ENCODE peak calls at places on chromosome 17, in four cellular contexts. T is HAP-1, C is breast epithelium, Z is stomach. D is an unnamed sample.
A peak's percentile ranks its signal among the peaks of the same experiment; 100 is the strongest.

GRCh38 chr17:2883544-2884203 is 87.4 kb downstream of the RAP1GAP2 start:
- DNase-seq in T (peak; percentile 63), C (no peak), Z (no peak), D (no peak)

GRCh38 chr17:27608330-27609230 is 22.4 kb upstream of the LGALS9 start:
- DNase-seq in Z (no peak), C (no peak), T (no peak), D (no peak)

GRCh38 chr17:4566785-4567184 is 6.4 kb upstream of the GGT6 start:
- DNase-seq in Z (peak; percentile 63), T (peak; percentile 84), C (no peak), D (no peak)

GRCh38 chr17:44105941-44106340 is 17.5 kb downstream of the HDAC5 start:
- DNase-seq in C (no peak), T (no peak), Z (no peak), D (no peak)

GRCh38 chr17:44187131-44187899 is 543 bp downstream of the TMUB2 start:
- DNase-seq in T (no peak), Z (no peak), C (no peak), D (no peak)

GRCh38 chr17:8345951-8346665 is 6.5 kb downstream of the ODF4 start:
- DNase-seq in T (no peak), Z (peak; percentile 59), C (no peak), D (no peak)

GRCh38 chr17:31834448-31834847 is 24.6 kb downstream of the COPRS start:
- DNase-seq in Z (no peak), C (no peak), T (no peak), D (peak; percentile 15)

GRCh38 chr17:67328026-67328425 is 38.4 kb downstream of the PSMD12 start:
- DNase-seq in T (no peak), C (no peak), Z (no peak), D (no peak)

GRCh38 chr17:63881935-63882601 is at the start of gene GH2:
- DNase-seq in Z (peak; percentile 55), C (no peak), T (peak; percentile 78), D (no peak)

GRCh38 chr17:82096709-82097186 is 1.3 kb downstream of the FASN start:
- DNase-seq in T (peak; percentile 12), Z (no peak), C (no peak), D (no peak)

GRCh38 chr17:66091440-66092080 is 100.4 kb downstream of the CEP112 start:
- DNase-seq in C (no peak), T (no peak), Z (no peak), D (no peak)

GRCh38 chr17:83065660-83066542 is 13.5 kb upstream of the METRNL start:
- DNase-seq in Z (peak; percentile 22), C (peak; percentile 39), T (peak; percentile 4), D (no peak)

GRCh38 chr17:76124582-76125390 is 16.3 kb downstream of the FOXJ1 start:
- DNase-seq in T (peak; percentile 53), Z (no peak), C (no peak), D (no peak)

DNA sequence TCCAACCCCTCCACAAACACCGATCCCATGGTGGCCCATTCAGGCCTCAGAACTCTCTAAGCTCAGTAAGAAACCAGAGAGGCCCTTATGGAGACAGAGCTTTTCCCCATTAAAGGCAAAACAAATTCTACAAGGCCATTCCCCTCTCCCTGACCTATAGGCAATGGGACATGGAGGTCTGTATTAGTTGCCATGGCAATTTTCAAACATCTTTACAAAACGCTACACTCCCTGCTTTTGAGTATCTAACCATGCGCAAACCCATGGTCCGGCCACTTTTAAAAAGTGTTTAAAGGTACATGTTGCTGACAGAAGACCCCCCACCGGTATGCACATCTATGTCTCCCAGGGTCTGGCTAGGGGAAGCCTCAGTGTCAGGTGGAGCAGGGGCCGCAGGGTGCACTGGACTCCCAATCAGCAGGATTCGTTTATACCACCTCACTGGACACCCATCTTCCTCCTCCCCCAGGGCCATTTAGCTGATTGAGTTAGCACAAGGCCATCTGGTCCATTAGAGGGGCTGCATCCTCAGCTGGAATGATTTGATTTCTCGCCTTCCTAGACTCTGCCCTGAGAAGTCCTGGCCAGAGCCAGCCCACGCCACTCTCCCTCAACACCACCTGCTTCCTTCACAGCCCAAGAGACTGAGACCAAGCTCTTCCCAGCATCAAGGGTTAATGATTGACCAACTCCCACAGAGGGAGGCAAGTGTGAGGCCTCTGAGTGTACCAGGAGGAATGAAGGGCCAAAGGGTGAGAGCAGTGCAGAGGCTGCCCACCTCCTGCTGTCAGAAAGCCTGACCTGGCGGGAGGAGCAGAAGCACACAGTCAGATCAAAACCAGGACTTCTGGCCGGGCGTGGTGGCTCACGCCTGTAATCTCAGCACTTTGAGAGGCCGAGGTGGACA is 10.9 kb downstream of the ACLY start:
- DNase-seq in T (no peak), C (no peak), Z (no peak), D (no peak)
- H3K36me3 ChIP-seq in T (peaks cover 93% of the 10 kb centered on the region), C (peaks cover 10% of the 10 kb centered on the region), Z (peaks cover 100% of the 10 kb centered on the region), D (peaks cover 64% of the 10 kb centered on the region)

GRCh38 chr17:78357687-78358537 is 2.0 kb downstream of the SOCS3 start:
- DNase-seq in C (no peak), T (no peak), Z (no peak), D (no peak)

GRCh38 chr17:78355045-78355641 is 4.7 kb downstream of the SOCS3 start:
- DNase-seq in Z (no peak), C (no peak), T (no peak), D (no peak)

GRCh38 chr17:78356163-78356713 is 3.6 kb downstream of the SOCS3 start:
- DNase-seq in Z (peak; percentile 54), C (no peak), T (peak; percentile 31), D (peak; percentile 82)

GRCh38 chr17:78357177-78357586 is 2.7 kb downstream of the SOCS3 start:
- DNase-seq in T (no peak), C (no peak), Z (no peak), D (no peak)

GRCh38 chr17:78355701-78356100 is 4.2 kb downstream of the SOCS3 start:
- DNase-seq in Z (no peak), C (no peak), T (no peak), D (no peak)
- H3K36me3 ChIP-seq in Z (peaks cover 41% of the 10 kb centered on the region), C (no peaks in the 10 kb centered on the region), T (peaks cover 5% of the 10 kb centered on the region), D (no peaks in the 10 kb centered on the region)

DNA sequence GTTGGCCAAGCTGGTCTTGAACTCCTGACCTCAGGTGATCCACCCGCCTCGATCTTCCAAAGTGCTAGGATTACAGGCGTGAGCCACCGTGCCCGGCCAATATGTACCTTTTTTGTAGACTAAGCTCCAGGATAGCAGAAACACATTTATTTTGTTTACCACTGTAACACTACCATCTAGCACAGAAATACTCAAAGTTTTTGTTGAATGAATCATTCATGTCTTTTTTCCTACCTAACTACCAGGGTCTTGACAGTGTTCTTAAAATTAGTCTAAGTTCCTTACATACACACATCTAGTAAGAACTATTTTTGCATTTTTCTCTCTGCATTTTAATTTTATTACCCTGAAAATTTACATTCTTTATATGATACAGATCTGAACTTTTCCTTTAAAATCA is 44.4 kb downstream of the AKAP10 start:
- DNase-seq in T (no peak), Z (no peak), C (no peak), D (no peak)
- H3K36me3 ChIP-seq in T (peaks cover 70% of the 10 kb centered on the region), Z (peaks cover 93% of the 10 kb centered on the region), C (no peaks in the 10 kb centered on the region), D (peaks cover 9% of the 10 kb centered on the region)

GRCh38 chr17:48568499-48569259 is 9.5 kb downstream of the HOXB4 start:
- DNase-seq in C (no peak), Z (no peak), T (no peak), D (no peak)

GRCh38 chr17:48571024-48571818 is 6.9 kb downstream of the HOXB4 start:
- DNase-seq in Z (no peak), C (no peak), T (no peak), D (no peak)

GRCh38 chr17:48567646-48568354 is 10.3 kb downstream of the HOXB4 start:
- DNase-seq in C (no peak), T (no peak), Z (no peak), D (no peak)

GRCh38 chr17:48570325-48571023 is 7.7 kb downstream of the HOXB4 start:
- DNase-seq in Z (no peak), T (no peak), C (no peak), D (no peak)

GRCh38 chr17:48569676-48570324 is 8.3 kb downstream of the HOXB4 start:
- DNase-seq in Z (no peak), T (no peak), C (no peak), D (no peak)
- H3K36me3 ChIP-seq in Z (no peaks in the 10 kb centered on the region), T (no peaks in the 10 kb centered on the region), C (no peaks in the 10 kb centered on the region), D (no peaks in the 10 kb centered on the region)

DNA sequence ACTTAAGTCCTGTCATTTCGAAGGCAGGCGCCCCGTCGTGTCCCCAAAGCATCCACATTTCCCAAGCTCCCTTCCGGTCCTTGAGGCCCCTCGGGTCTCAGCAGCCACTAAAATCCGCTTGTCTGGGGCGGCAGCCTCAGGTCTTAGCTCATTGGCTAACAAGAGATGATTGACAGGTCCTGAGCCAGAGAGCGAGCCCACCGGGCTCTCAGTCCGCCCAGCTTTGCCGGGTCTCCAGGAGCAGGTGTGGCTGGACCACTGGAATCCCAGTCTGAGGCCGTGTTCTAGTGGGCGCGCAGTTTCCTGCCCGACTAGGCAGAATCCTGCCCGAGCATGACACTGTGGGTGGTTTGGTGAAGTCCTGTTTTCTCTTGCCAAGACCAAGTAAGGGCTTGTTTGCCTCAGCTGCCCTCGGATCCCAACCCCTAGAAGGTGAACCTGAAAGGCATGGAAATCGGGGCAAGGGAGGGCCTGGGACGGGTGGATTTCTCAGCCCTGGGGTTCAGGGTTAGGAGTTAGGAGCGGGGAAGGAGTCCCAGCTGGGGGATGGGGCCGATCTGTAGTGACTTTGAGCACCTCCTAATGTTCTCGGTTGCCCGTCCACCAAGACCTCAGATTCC is 42.8 kb downstream of the MRC2 start:
- DNase-seq in T (no peak), C (no peak), Z (no peak), D (no peak)
- H3K36me3 ChIP-seq in T (no peaks in the 10 kb centered on the region), C (no peaks in the 10 kb centered on the region), Z (no peaks in the 10 kb centered on the region), D (no peaks in the 10 kb centered on the region)

GRCh38 chr17:16019347-16019746 is 19.7 kb downstream of the TTC19 start:
- DNase-seq in Z (no peak), C (no peak), T (no peak), D (no peak)
- H3K36me3 ChIP-seq in Z (peaks cover 76% of the 10 kb centered on the region), C (no peaks in the 10 kb centered on the region), T (peaks cover 31% of the 10 kb centered on the region), D (peaks cover 4% of the 10 kb centered on the region)

D was measured in GM06990.